ENCODE peak calls at places on chromosomes 2 and 18, in five cellular contexts. U is heart left ventricle, C is IMR-90, T is upper lobe of left lung, A is uterus. H is an unnamed sample.

GRCh38 chr2:119683717-119684443 is 4.9 kb downstream of the TMEM177 start:
- DNase-seq in U (no peak), A (peak), C (peak), T (no peak), H (peak)

GRCh38 chr2:214587442-214587841 is 176.6 kb downstream of the VWC2L start:
- DNase-seq in T (no peak), A (no peak), C (no peak), U (no peak), H (no peak)

GRCh38 chr2:73931531-73932500 is 5.1 kb downstream of the DGUOK start:
- DNase-seq in T (no peak), A (no peak), U (no peak), C (peak), H (no peak)

GRCh38 chr2:126902859-126903258 is 4.2 kb downstream of the TEX51 start:
- DNase-seq in A (no peak), T (no peak), C (no peak), U (no peak), H (peak)

GRCh38 chr18:39969813-39970494 is 1985.1 kb upstream of the PIK3C3 start:
- DNase-seq in C (no peak), A (no peak), U (no peak), T (no peak), H (no peak)

GRCh38 chr2:16071865-16072637 is 131.7 kb downstream of the MYCN start:
- DNase-seq in U (no peak), T (no peak), C (no peak), A (no peak), H (no peak)

GRCh38 chr2:227407601-227408089 is 19.9 kb upstream of the SCYGR1 start:
- DNase-seq in T (no peak), U (peak), A (no peak), C (no peak), H (peak)

GRCh38 chr2:219877714-219878113 is 250.3 kb downstream of the SLC4A3 start:
- DNase-seq in C (no peak), U (no peak), A (no peak), T (peak), H (no peak)

GRCh38 chr2:183996825-183997823 is 601.2 kb upstream of the ZNF804A start:
- DNase-seq in C (no peak), A (no peak), T (no peak), U (no peak), H (no peak)

GRCh38 chr2:38712871-38713270 is 38.3 kb downstream of the SRSF7 start:
- DNase-seq in T (no peak), U (no peak), C (no peak), A (no peak), H (no peak)

GRCh38 chr18:3930126-3931012 is 480.4 kb downstream of the TGIF1 start:
- DNase-seq in U (no peak), A (no peak), T (no peak), C (no peak), H (no peak)

GRCh38 chr2:172442072-172442895 is 14.9 kb downstream of the ITGA6 start:
- DNase-seq in U (peak), A (no peak), C (peak), T (no peak), H (peak)

GRCh38 chr18:38077219-38077618 is 511.6 kb upstream of the CELF4 start:
- DNase-seq in T (no peak), C (no peak), A (no peak), U (no peak), H (no peak)

GRCh38 chr2:47618272-47618552 is 164.7 kb upstream of the MSH6 start:
- DNase-seq in U (no peak), T (no peak), C (no peak), A (no peak), H (no peak)

GRCh38 chr2:135561925-135562324 is 30.6 kb downstream of the R3HDM1 start:
- DNase-seq in T (no peak), U (no peak), C (no peak), A (no peak), H (no peak)

GRCh38 chr2:231928901-231929725 is 2.9 kb upstream of the NPPC start:
- DNase-seq in U (no peak), C (no peak), A (no peak), T (no peak), H (no peak)

GRCh38 chr2:130727286-130727924 is 1.5 kb upstream of the GPR148 start:
- DNase-seq in A (peak), U (peak), C (peak), T (peak), H (peak)

GRCh38 chr2:166057363-166058169 is 70.3 kb downstream of the SCN1A start:
- DNase-seq in T (no peak), C (peak), A (no peak), U (no peak), H (no peak)

GRCh38 chr2:236587861-236588495 is 18.4 kb downstream of the ACKR3 start:
- DNase-seq in A (no peak), T (no peak), U (no peak), C (no peak), H (no peak)

DNA sequence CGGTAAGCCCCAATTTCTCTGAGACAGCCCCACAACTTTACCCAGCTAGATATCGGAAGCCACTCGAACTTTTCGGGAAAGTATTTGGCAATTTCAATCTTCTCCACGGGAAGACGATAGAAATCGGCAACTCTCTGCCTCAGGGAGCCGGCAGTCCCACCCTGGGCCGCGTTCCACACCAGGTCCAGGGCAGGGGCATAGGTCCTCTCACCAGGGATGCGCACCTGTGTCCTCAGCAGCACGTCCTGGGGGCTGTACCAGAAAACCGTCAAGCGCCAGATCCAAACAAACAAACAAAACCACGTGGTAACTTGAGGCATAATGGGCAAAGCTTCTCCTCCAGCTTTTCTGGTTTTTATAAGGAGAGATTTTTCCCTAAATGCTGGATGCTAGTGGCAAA is 80.9 kb downstream of the USP40 start:
- DNase-seq in A (no peak), U (no peak), C (no peak), T (peak), H (no peak)
- TF ChIP-seq POLR2A in A (no peak), U (no peak), C (no peak), T (no peak), H (no peak)

GRCh38 chr18:7946724-7947377 is 379.7 kb downstream of the PTPRM start:
- DNase-seq in C (peak), U (no peak), T (no peak), A (no peak), H (no peak)
- H3K4me3 ChIP-seq in C (peak), U (peak), T (no peak), A (peak), H (no peak)

GRCh38 chr2:65172994-65173790 is 43.3 kb upstream of the RAB1A start:
- DNase-seq in U (no peak), C (no peak), T (no peak), A (no peak), H (no peak)

GRCh38 chr2:65175894-65176527 is 46.1 kb upstream of the RAB1A start:
- DNase-seq in C (no peak), A (no peak), U (no peak), T (peak), H (no peak)

GRCh38 chr2:65182570-65182969 is 45.1 kb upstream of the ACTR2 start:
- DNase-seq in T (no peak), U (no peak), A (no peak), C (no peak), H (no peak)

GRCh38 chr2:65177754-65178442 is 48.0 kb upstream of the RAB1A start:
- DNase-seq in U (no peak), A (no peak), T (peak), C (no peak), H (no peak)
- TF ChIP-seq CTCF in U (no peak), A (no peak), T (no peak), C (no peak), H (no peak)

GRCh38 chr2:202635441-202636296 is 900 bp downstream of the FAM117B start:
- DNase-seq in U (peak), C (peak), A (peak), T (peak), H (peak)
- TF ChIP-seq POLR2A in U (no peak), C (no peak), A (no peak), T (no peak), H (no peak)

GRCh38 chr18:63152791-63153190 is 166.8 kb downstream of the BCL2 start:
- DNase-seq in C (no peak), T (no peak), A (no peak), U (no peak), H (no peak)

GRCh38 chr18:63157293-63158011 is 162.1 kb downstream of the BCL2 start:
- DNase-seq in T (no peak), C (no peak), U (no peak), A (no peak), H (no peak)

GRCh38 chr18:63155910-63156773 is 163.4 kb downstream of the BCL2 start:
- DNase-seq in C (no peak), A (no peak), T (no peak), U (no peak), H (no peak)

GRCh38 chr18:63154350-63155152 is 165.0 kb downstream of the BCL2 start:
- DNase-seq in C (no peak), A (no peak), T (no peak), U (no peak), H (no peak)

GRCh38 chr18:63155169-63155852 is 164.3 kb downstream of the BCL2 start:
- DNase-seq in A (no peak), U (peak), C (no peak), T (peak), H (peak)
- H3K4me3 ChIP-seq in A (no peak), U (peak), C (no peak), T (peak), H (no peak)

DNA sequence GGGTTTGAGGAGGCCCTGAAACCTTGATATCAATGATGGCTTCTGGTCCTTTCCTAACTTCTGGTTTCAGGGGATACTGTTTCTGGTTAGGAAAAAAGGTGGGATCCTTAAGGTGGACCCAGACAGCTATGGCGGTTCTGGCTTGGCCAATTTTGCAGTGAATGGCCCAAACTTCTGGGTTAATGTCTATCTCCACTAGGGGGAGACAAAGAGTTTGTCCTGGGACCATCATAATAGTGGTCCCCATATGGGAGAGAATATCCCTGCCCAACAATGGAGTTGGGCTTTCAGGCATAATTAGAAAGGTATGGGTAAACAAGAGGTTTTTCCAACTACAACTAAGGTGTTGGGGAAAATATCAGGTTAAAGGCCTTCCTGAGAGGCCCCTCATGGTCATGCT is 273.5 kb downstream of the CALCRL start:
- DNase-seq in U (no peak), T (no peak), C (no peak), A (no peak), H (no peak)
- TF ChIP-seq CTCF in U (peak), T (no peak), C (peak), A (no peak), H (no peak)